ENCODE peak calls at places on chromosomes 1 and 21, in eight cellular contexts. N is aorta, G is Peyer's patch, B is uterus, H is heart left ventricle, M is left lung, K is psoas muscle, V is cardiac muscle cell. C is an unnamed sample.

GRCh38 chr1:44926311-44926781 is 60.0 kb downstream of the EIF2B3 start:
- DNase-seq in N (no peak), G (no peak), B (no peak), H (no peak), M (no peak), K (no peak), V (no peak), C (no peak)

GRCh38 chr1:214401666-214402065 is 120.7 kb downstream of the SMYD2 start:
- DNase-seq in N (no peak), G (no peak), B (no peak), H (no peak), M (no peak), K (no peak), V (peak), C (no peak)

GRCh38 chr1:28172690-28173150 is 3.8 kb downstream of the PTAFR start:
- DNase-seq in N (no peak), G (no peak), B (no peak), H (no peak), M (no peak), K (peak), V (peak), C (no peak)

GRCh38 chr21:43758132-43758619 is 17.9 kb downstream of the CSTB start:
- DNase-seq in N (no peak), G (no peak), B (peak), H (no peak), M (no peak), K (peak), V (peak), C (no peak)

GRCh38 chr1:17545354-17545753 is 5.9 kb downstream of the ARHGEF10L start:
- DNase-seq in N (no peak), G (no peak), B (no peak), H (no peak), M (no peak), K (no peak), V (peak), C (no peak)

GRCh38 chr1:41936107-41936506 is 17.4 kb upstream of the HIVEP3 start:
- DNase-seq in N (no peak), G (no peak), B (no peak), H (no peak), M (no peak), K (no peak), V (peak), C (peak)

GRCh38 chr1:188050250-188050649 is 1221.5 kb downstream of the PLA2G4A start:
- DNase-seq in N (no peak), G (no peak), B (no peak), H (no peak), M (no peak), K (no peak), V (no peak), C (no peak)

GRCh38 chr1:3169621-3170356 is 100.8 kb downstream of the PRDM16 start:
- DNase-seq in N (no peak), G (no peak), B (no peak), H (no peak), M (no peak), K (no peak), V (no peak), C (no peak)

GRCh38 chr1:7298749-7299151 is 472.3 kb upstream of the VAMP3 start:
- DNase-seq in N (no peak), G (no peak), B (no peak), H (no peak), M (no peak), K (no peak), V (peak), C (no peak)

GRCh38 chr1:63904826-63905225 is 131.0 kb downstream of the ROR1 start:
- DNase-seq in N (no peak), G (no peak), B (no peak), H (no peak), M (no peak), K (no peak), V (no peak), C (no peak)
- H3K4me3 ChIP-seq in N (no peak), G (no peak), B (no peak), H (no peak), M (no peak), K (no peak), V (no peak), C (no peak)

GRCh38 chr1:99265124-99265523 is 832 bp downstream of the PLPPR4 start:
- DNase-seq in N (no peak), G (no peak), B (no peak), H (no peak), M (no peak), K (no peak), V (no peak), C (no peak)
- H3K4me3 ChIP-seq in N (no peak), G (no peak), B (no peak), H (peak), M (no peak), K (no peak), V (peak), C (no peak)

GRCh38 chr1:200306954-200307754 is 102.7 kb downstream of the ZNF281 start:
- DNase-seq in N (no peak), G (no peak), B (no peak), H (no peak), M (no peak), K (no peak), V (peak), C (no peak)
- H3K4me3 ChIP-seq in N (no peak), G (no peak), B (no peak), H (no peak), M (no peak), K (no peak), V (no peak), C (no peak)

GRCh38 chr21:44758781-44759627 is 42.6 kb downstream of the UBE2G2 start:
- DNase-seq in N (no peak), G (no peak), B (no peak), H (no peak), M (peak), K (no peak), V (no peak), C (peak)

GRCh38 chr21:44761747-44762208 is 39.8 kb downstream of the UBE2G2 start:
- DNase-seq in N (no peak), G (peak), B (no peak), H (no peak), M (no peak), K (no peak), V (no peak), C (peak)

GRCh38 chr21:44761011-44761729 is 40.5 kb downstream of the UBE2G2 start:
- DNase-seq in N (no peak), G (peak), B (no peak), H (no peak), M (no peak), K (no peak), V (no peak), C (peak)

GRCh38 chr21:44759628-44760285 is 41.9 kb downstream of the UBE2G2 start:
- DNase-seq in N (no peak), G (no peak), B (no peak), H (no peak), M (no peak), K (no peak), V (no peak), C (peak)

DNA sequence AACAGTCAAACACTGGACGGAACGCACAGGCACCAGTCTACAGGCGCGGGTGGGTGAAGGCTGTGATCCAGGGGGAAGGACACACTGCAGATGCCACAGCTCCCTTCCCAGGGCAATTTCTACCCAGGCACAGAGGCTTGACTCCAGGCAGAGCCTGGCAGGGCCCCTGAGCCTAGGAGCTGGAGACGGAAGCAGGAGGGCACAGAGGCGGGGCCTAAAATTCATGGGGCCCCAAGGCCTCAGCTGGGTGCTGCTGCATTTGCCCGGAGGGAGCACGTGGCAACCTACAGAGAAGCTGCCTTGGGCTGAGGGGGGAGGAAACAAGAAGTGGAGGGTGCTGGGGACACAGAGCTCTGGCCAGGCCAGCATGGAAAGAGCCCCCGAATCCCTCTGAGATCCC is 41.2 kb downstream of the UBE2G2 start:
- DNase-seq in N (no peak), G (no peak), B (no peak), H (no peak), M (no peak), K (no peak), V (no peak), C (peak)
- H3K4me3 ChIP-seq in N (no peak), G (no peak), B (no peak), H (no peak), M (no peak), K (no peak), V (no peak), C (no peak)

GRCh38 chr1:21510113-21510493 is 880 bp downstream of the ALPL start:
- DNase-seq in N (no peak), G (no peak), B (no peak), H (no peak), M (no peak), K (no peak), V (peak), C (no peak)
- H3K4me3 ChIP-seq in N (no peak), G (no peak), B (no peak), H (peak), M (peak), K (peak), V (no peak), C (no peak)